ENCODE peak calls at places on chromosomes 7 and 10, in four cellular contexts. J is adipocyte, D is NT2/D1, C is transverse colon. G is an unnamed sample. For H3K9me3, the result is how much of the 10 kb centered on the place peaks cover.

GRCh38 chr10:128011059-128011979 is 104.4 kb downstream of the PTPRE start:
- DNase-seq in J (peak), D (peak), C (peak), G (peak)

GRCh38 chr7:30877010-30877740 is 34.5 kb upstream of the AQP1 start:
- DNase-seq in D (no peak), C (no peak), J (no peak), G (no peak)

GRCh38 chr7:152354061-152354460 is 81.7 kb downstream of the KMT2C start:
- DNase-seq in C (no peak), J (peak), D (no peak), G (no peak)

GRCh38 chr7:73871163-73872011 is 10.4 kb downstream of the TMEM270 start:
- DNase-seq in J (no peak), C (peak), D (no peak), G (no peak)

GRCh38 chr7:155521743-155522398 is 24.5 kb downstream of the CNPY1 start:
- DNase-seq in C (no peak), D (no peak), J (no peak), G (no peak)

GRCh38 chr7:91660734-91661355 is 219.7 kb downstream of the MTERF1 start:
- DNase-seq in J (no peak), C (no peak), D (no peak), G (no peak)

GRCh38 chr7:31690892-31691291 is 3.9 kb downstream of the PPP1R17 start:
- DNase-seq in D (no peak), C (no peak), J (no peak), G (no peak)

GRCh38 chr7:91852263-91852741 is 28.2 kb downstream of the MTERF1 start:
- DNase-seq in J (no peak), D (peak), C (no peak), G (no peak)

GRCh38 chr10:127227663-127228062 is 31.3 kb upstream of the INSYN2A start:
- DNase-seq in D (no peak), C (no peak), J (no peak), G (no peak)

GRCh38 chr7:99121496-99122021 is 22.3 kb downstream of the SMURF1 start:
- DNase-seq in J (no peak), C (no peak), D (no peak), G (no peak)

GRCh38 chr7:152723364-152723763 is 36.2 kb upstream of the ACTR3B start:
- DNase-seq in C (no peak), D (no peak), J (no peak), G (no peak)

GRCh38 chr7:17580141-17580540 is 281.7 kb downstream of the AHR start:
- DNase-seq in J (peak), D (no peak), C (no peak), G (no peak)

GRCh38 chr7:37062460-37062859 is 338.2 kb upstream of the AOAH start:
- DNase-seq in D (no peak), J (no peak), C (no peak), G (no peak)

GRCh38 chr10:99984201-99984600 is 25.5 kb downstream of the DNMBP start:
- DNase-seq in C (no peak), J (peak), D (no peak), G (no peak)

GRCh38 chr10:86349940-86350630 is 16.5 kb downstream of the GRID1 start:
- DNase-seq in D (no peak), C (no peak), J (no peak), G (peak)

GRCh38 chr10:118007773-118008172 is 39.0 kb downstream of the RAB11FIP2 start:
- DNase-seq in J (no peak), C (no peak), D (no peak), G (no peak)

GRCh38 chr7:33773053-33773452 is 132.3 kb upstream of the BMPER start:
- DNase-seq in J (no peak), C (no peak), D (no peak), G (no peak)

GRCh38 chr10:104304927-104305326 is 33.3 kb downstream of the ITPRIP start:
- DNase-seq in J (no peak), C (no peak), D (no peak), G (no peak)

GRCh38 chr10:102211615-102212299 is 14.3 kb upstream of the ELOVL3 start:
- DNase-seq in C (no peak), J (no peak), D (no peak), G (no peak)

GRCh38 chr10:3955954-3956617 is 171.1 kb upstream of the KLF6 start:
- DNase-seq in C (no peak), D (no peak), J (no peak), G (no peak)

GRCh38 chr10:102334106-102334505 is 61.4 kb upstream of the NFKB2 start:
- DNase-seq in D (no peak), C (no peak), J (peak), G (no peak)

GRCh38 chr7:2114926-2115738 is 117.6 kb downstream of the MAD1L1 start:
- DNase-seq in D (no peak), J (no peak), C (no peak), G (no peak)

GRCh38 chr10:116973371-116973905 is 31.5 kb downstream of the SHTN1 start:
- DNase-seq in J (no peak), C (no peak), D (no peak), G (no peak)
- H3K4me3 ChIP-seq in J (no peak), C (no peak), D (no peak), G (no peak)

DNA sequence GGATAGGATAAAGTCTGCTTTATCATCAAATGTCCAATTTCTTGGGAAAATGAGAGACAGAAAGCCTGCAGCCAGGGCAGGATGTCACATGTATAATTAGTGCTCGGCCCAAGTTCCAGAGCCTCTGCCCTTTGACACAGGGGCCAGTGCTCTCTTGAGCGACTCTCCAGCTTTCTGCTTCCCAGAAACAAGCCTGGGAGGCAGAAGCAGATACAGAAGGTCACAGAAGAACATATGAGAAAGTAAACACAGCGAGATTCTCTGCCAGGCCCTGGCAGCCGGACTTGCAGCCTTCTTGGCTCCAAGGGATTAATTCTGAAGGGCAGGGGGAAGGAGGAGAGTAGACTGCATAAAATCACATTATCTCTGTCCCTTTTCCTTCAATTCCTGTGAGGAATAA is 536.7 kb downstream of the TNS3 start:
- DNase-seq in C (no peak), J (no peak), D (no peak), G (no peak)
- H3K9me3 ChIP-seq in C (under half), J (under half), D (under half), G (under half)

DNA sequence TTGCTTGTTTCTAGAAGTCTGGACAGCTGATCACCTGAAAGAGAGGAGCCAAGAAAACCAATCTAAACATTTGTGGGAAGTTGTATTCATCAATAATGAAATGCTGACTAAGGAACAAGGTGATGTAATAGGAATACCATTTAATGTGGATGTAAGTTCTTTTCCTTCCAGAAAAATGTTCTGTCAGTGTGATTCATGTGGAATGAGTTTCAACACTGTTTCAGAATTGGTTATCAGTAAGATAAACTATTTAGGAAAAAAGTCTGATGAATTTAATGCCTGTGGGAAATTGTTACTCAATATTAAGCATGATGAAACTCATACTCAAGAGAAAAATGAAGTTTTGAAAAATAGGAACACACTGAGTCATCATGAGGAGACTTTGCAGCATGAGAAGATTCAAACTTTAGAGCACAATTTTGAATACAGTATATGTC is 39.8 kb upstream of the ZNF37A start:
- DNase-seq in C (no peak), J (peak), D (no peak), G (no peak)
- H3K4me3 ChIP-seq in C (no peak), J (peak), D (no peak), G (no peak)

GRCh38 chr7:158016171-158017087 is 571.2 kb downstream of the PTPRN2 start:
- DNase-seq in J (no peak), C (no peak), D (peak), G (no peak)
- H3K9me3 ChIP-seq in J (under half), C (under half), D (under half), G (under half)

GRCh38 chr10:122499491-122499941 is 38.2 kb downstream of the HTRA1 start:
- DNase-seq in J (peak), C (peak), D (no peak), G (no peak)

GRCh38 chr10:122500726-122501125 is 39.4 kb downstream of the HTRA1 start:
- DNase-seq in D (no peak), J (no peak), C (no peak), G (no peak)

GRCh38 chr10:122498521-122498920 is 37.2 kb downstream of the HTRA1 start:
- DNase-seq in D (no peak), C (no peak), J (no peak), G (no peak)

GRCh38 chr10:122500194-122500593 is 38.8 kb downstream of the HTRA1 start:
- DNase-seq in J (no peak), C (no peak), D (no peak), G (no peak)

DNA sequence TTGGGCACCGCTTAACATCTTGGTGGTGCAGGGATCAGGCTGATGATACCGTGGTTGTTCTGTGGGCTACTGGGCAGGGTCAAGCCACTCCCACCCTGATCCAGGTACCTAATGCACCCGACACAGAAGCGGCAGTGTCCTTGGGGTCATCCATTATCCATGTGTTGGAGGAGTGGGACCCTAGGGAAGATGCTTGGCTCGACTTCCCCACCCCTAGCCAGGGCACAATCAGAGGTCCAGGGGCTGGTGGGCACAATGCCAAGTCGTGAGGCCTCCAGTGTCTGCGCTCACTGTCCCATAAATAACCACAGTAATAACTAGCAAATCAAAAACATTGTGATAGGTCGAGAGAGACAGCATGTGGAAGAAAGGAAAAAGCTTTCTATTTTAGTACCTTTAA is 37.7 kb downstream of the HTRA1 start:
- DNase-seq in J (no peak), D (no peak), C (no peak), G (no peak)
- H3K4me3 ChIP-seq in J (no peak), D (no peak), C (no peak), G (no peak)

GRCh38 chr7:158033196-158033595 is 554.4 kb downstream of the PTPRN2 start:
- DNase-seq in D (no peak), J (no peak), C (no peak), G (no peak)
- H3K9me3 ChIP-seq in D (under half), J (under half), C (under half), G (under half)

GRCh38 chr7:42494199-42494710 is 257.2 kb upstream of the GLI3 start:
- DNase-seq in D (no peak), C (no peak), J (peak), G (no peak)
- H3K4me3 ChIP-seq in D (no peak), C (peak), J (peak), G (no peak)

GRCh38 chr10:33897255-33897893 is 562.9 kb upstream of the NRP1 start:
- DNase-seq in D (no peak), C (no peak), J (peak), G (no peak)

GRCh38 chr10:33900591-33900990 is 566.1 kb upstream of the NRP1 start:
- DNase-seq in J (peak), D (no peak), C (no peak), G (no peak)

GRCh38 chr10:33901166-33901565 is 566.7 kb upstream of the NRP1 start:
- DNase-seq in J (peak), D (no peak), C (no peak), G (no peak)

DNA sequence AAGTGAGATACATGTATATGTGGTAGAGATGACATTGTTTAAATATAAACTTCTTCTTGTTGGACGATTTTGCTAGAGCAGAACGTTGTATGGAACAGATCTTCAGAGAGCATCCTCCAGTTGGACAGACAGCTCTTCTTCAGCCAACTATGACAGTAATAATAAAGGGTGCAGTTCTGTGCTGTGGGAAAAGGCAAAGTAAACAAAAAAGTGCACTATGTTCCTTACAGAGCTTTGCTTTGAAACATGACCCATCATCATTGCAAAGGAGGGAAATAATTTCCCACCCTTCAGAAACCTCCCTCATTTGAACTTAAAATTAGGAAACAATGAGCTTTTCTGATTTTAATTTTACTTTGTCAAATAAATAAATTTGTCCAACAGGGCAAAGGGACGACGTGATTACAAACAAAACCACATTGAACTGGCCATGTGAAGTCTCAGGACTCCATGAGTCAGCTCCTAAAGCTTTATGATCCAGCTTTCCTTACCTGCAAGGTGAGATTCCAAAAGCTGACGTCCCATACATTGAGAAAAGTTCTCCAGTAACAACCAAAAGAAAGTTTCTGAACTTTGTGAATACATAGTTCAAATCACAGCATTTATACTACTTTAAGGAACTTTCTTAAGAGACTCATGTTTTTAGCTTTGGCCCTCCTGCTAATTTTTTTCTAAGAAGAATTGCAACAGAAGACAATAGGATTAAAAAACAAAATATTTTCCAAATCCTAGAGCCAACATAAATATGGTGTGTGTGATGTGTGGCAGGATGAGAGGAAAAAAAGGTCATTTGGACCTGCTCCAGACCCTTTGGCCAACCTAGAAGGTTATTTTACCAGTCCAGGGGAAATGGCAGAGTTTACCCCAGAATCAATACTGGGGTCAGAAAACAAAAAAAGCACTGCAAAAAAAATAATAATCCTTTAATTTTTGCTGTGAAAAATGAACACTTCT is 565.4 kb upstream of the NRP1 start:
- DNase-seq in C (no peak), J (peak), D (no peak), G (no peak)
- H3K9me3 ChIP-seq in C (under half), J (under half), D (under half), G (under half)

DNA sequence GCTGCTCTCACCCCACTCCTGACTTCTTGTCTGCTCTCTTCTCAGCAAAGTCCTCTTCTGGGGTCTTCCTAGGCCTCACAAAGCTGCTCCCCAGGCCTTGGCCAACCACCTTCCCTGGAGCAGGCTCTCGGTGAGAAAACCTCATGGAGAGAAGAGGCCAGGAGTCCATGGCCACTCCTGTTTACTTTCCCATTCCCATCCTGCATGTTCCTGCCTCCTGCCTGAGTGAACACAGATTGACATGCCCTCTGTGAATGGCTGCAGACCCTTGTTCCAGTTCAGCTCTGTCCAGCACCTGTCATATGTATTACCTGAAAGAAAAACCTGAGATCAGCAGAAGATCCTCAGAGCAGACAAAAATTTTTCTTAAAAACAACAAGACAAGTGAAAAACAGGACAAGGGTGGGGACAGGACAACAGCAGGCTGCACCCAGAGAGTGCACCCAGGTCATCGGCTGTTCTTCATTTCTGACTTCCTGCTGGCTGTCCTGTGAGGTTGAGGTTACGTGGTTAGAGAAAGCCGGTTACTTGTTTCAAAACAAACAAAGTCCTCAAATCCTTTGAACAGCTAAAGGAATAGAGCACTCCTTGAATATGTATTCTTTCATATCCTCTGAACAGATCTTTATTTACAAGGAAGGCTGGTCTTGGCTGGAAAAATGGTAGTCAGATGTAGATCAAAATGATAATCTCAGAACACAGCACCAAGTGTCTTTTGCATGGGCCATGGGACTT is 34.0 kb upstream of the DLD start:
- DNase-seq in J (no peak), D (no peak), C (peak), G (peak)
- H3K4me3 ChIP-seq in J (no peak), D (no peak), C (no peak), G (peak)

GRCh38 chr7:45390180-45390579 is 184.0 kb upstream of the ADCY1 start:
- DNase-seq in J (no peak), D (no peak), C (no peak), G (no peak)

GRCh38 chr7:45389073-45389872 is 184.9 kb upstream of the ADCY1 start:
- DNase-seq in J (no peak), C (no peak), D (no peak), G (no peak)

GRCh38 chr7:45399069-45399468 is 175.1 kb upstream of the ADCY1 start:
- DNase-seq in C (no peak), D (no peak), J (no peak), G (no peak)

GRCh38 chr7:45391618-45392451 is 182.3 kb upstream of the ADCY1 start:
- DNase-seq in D (no peak), J (no peak), C (no peak), G (no peak)

DNA sequence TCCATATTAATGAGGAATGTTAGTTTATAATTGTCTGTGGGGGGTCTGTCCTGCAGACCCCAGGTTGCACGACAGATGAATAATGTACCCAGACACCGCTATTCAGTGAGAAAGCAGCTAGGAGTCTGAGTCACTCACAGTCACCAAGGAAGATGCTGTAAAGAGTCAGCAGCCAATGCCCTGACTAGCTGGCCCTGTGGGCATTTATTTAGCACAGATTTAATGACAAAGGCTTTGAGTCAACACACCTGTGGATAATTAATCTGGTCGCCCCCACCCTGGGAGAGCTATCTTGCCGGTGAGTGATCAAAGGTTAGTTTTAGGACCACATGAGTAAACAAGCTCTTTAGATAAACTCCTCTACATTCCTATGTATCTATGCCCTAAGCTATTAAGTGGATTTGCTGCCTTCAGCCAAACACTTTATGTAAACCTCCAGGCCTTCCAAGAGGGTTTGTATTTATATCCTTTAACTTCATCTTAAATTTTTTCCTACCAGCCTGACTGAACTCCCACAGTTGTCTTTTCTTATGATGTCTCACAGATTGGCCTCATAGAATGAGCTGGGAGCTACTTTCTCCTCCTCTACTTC is 180.0 kb upstream of the ADCY1 start:
- DNase-seq in D (no peak), C (no peak), J (no peak), G (no peak)
- H3K9me3 ChIP-seq in D (under half), C (under half), J (under half), G (under half)